ENCODE peak calls at places on chromosomes 5 and 9, in five cellular contexts. V, Q, I, A and F are unnamed samples.

GRCh38 chr9:103798620-103799019 is 295.5 kb upstream of the SMC2 start:
- DNase-seq in Q (no peak), I (no peak), V (no peak), A (peak; percentile 1), F (peak; percentile 2)

GRCh38 chr9:137313326-137313920 is 11.4 kb upstream of the NRARP start:
- DNase-seq in I (no peak), V (no peak), Q (no peak), A (no peak), F (no peak)

GRCh38 chr5:16492398-16493175 is 27.0 kb upstream of the ZNF622 start:
- DNase-seq in I (no peak), Q (no peak), A (peak; percentile 82), V (no peak), F (peak; percentile 84)

GRCh38 chr9:121367651-121368510 is 2.2 kb downstream of the STOM start:
- DNase-seq in Q (no peak), A (peak; percentile 64), V (no peak), I (no peak), F (no peak)

GRCh38 chr5:32312194-32312681 is 501 bp downstream of the MTMR12 start:
- DNase-seq in I (peak; percentile 49), A (peak; percentile 81), V (peak; percentile 47), Q (peak; percentile 66), F (peak; percentile 18)

GRCh38 chr5:110354341-110354740 is 372.1 kb downstream of the TMEM232 start:
- DNase-seq in V (no peak), A (no peak), Q (no peak), I (no peak), F (no peak)

GRCh38 chr5:110639307-110639902 is 87.1 kb downstream of the TMEM232 start:
- DNase-seq in I (no peak), A (no peak), V (no peak), Q (no peak), F (no peak)

GRCh38 chr5:18968966-18969365 is 1019.0 kb downstream of the CDH18 start:
- DNase-seq in V (no peak), A (peak; percentile 74), I (no peak), Q (no peak), F (peak; percentile 83)

GRCh38 chr9:94761506-94761905 is 35.0 kb downstream of the AOPEP start:
- DNase-seq in Q (no peak), V (no peak), I (no peak), A (no peak), F (no peak)

GRCh38 chr5:32272746-32273145 is 40.0 kb downstream of the MTMR12 start:
- DNase-seq in Q (no peak), A (no peak), I (no peak), V (no peak), F (no peak)

GRCh38 chr5:36403601-36404311 is 102.1 kb upstream of the RANBP3L start:
- DNase-seq in A (no peak), V (no peak), I (no peak), Q (no peak), F (no peak)

GRCh38 chr9:114220129-114220541 is 64.8 kb downstream of the COL27A1 start:
- DNase-seq in I (no peak), Q (no peak), A (peak; percentile 83), V (no peak), F (no peak)

GRCh38 chr5:78554595-78554994 is 94.0 kb downstream of the LHFPL2 start:
- DNase-seq in I (no peak), V (no peak), A (no peak), Q (no peak), F (no peak)

GRCh38 chr5:52869391-52869790 is 81.7 kb downstream of the ITGA1 start:
- DNase-seq in I (no peak), V (no peak), Q (no peak), A (no peak), F (peak; percentile 10)

GRCh38 chr5:86665984-86666760 is 48.4 kb downstream of the COX7C start:
- DNase-seq in A (no peak), I (peak; percentile 55), V (no peak), Q (no peak), F (no peak)

GRCh38 chr5:134020188-134020587 is 15.4 kb upstream of the VDAC1 start:
- DNase-seq in Q (no peak), A (no peak), V (no peak), I (no peak), F (peak; percentile 23)

GRCh38 chr5:761206-761771 is 23.2 kb downstream of the ZDHHC11B start:
- DNase-seq in Q (no peak), I (no peak), A (no peak), V (no peak), F (no peak)

GRCh38 chr9:87609002-87609401 is 111.3 kb downstream of the DAPK1 start:
- DNase-seq in Q (no peak), I (no peak), A (no peak), V (no peak), F (no peak)

GRCh38 chr5:39765381-39765780 is 340.6 kb upstream of the DAB2 start:
- DNase-seq in A (peak; percentile 11), I (no peak), V (no peak), Q (no peak), F (no peak)

DNA sequence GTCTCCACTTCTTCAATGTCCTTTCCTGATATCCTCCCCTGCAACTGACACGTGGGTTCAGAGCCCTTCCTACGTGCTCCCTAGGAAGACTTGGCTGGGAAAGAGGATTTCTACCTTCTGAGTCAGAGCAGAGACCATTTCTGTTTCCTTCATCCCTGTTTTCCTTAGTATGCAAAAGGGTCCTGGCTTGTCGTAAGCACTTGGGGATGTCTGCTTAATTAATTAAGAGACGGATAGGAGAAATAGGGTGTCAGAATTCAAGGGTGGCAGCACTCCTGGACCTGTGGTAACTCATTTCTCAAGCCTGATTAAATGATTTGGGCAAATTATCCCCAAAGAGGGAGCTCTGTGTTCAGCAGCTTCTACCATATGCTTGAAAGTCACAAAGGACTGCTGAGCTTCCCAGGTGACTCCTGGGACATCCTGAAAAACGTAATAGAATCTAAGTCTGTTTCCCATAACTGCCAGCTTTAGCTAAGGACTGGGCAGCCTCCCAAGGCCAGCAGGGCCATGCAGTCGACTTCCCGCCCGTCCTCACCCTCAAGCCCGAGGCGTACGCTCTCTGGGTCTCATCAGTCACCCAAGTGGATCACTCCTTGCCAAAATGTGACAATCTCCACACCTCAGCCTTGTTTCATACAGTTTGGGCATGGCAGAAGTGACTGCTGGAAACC is 20.5 kb downstream of the ABCA1 start:
- DNase-seq in A (peak; percentile 67), I (no peak), Q (peak; percentile 27), V (no peak), F (no peak)
- H4K8ac ChIP-seq in A (no peak overlapping the region), I (no peak overlapping the region), Q (no peak overlapping the region), V (no peak overlapping the region), F (no peak overlapping the region)

GRCh38 chr9:6271508-6272228 is 56.1 kb downstream of the IL33 start:
- DNase-seq in Q (no peak), A (no peak), I (no peak), V (no peak), F (no peak)
- H2BK12ac ChIP-seq in Q (no peak overlapping the region), A (no peak overlapping the region), I (no peak overlapping the region), V (no peak overlapping the region), F (no peak overlapping the region)

GRCh38 chr5:92019376-92019990 is 636.4 kb upstream of the ARRDC3 start:
- DNase-seq in V (no peak), Q (no peak), I (no peak), A (no peak), F (no peak)
- H4K8ac ChIP-seq in V (no peak overlapping the region), Q (no peak overlapping the region), I (no peak overlapping the region), A (no peak overlapping the region), F (no peak overlapping the region)

DNA sequence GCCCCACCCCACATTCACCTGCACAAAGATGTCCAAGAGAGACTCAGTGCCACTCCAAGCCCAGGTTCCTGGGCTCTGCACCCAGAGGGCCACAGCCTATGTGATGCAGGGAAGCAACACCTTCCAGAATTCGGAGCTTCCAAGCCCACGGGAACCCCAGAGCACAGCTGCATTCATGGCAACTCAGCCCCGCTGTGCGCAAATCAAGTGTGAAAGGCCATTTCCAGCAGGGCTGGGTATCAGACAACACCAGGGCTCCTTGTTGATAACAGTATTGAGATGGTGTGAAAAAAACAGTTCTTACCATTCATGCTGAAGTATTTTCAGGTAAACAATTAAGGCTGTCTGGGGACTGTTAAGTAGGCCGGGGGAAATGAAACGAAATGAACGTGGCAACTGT is 10.1 kb downstream of the ROR2 start:
- DNase-seq in I (no peak), V (no peak), A (no peak), Q (no peak), F (no peak)
- H2BK12ac ChIP-seq in I (no peak overlapping the region), V (no peak overlapping the region), A (no peak overlapping the region), Q (no peak overlapping the region), F (no peak overlapping the region)

DNA sequence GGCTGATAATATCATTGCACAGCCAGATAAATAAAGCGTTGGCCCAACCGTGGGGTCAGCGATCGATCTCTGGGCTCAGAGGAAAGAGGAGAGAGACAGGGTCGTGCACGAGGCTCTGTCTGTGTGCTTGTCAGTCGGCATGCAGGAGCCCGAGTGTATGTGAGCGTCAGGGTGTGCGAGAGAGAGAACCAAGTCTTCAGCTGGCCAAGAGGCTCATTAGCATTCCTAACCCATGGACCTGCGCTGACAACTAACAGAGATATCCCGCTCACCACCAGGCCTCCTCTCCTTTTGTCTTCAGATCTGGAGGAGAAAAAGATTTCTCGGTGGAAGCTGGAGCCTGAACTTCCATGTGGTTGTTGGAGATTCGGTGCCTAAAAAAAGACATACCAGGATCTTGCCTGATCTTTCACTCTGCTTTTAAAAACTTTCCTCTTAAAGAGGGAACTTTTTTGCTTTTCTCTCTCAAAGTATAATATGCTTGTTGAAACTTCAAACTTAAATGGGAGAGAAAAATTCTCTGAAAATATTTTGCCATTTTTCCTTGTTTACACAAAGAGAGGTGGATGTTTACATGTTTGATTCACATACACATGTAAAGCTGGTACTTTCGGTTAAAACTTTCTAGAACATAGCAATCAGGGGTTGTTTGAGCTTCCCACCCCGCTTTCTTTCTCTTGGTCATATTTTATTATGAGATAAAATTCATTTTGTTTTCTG is 16.6 kb downstream of the NR2F1 start:
- DNase-seq in V (no peak), I (peak; percentile 72), A (peak; percentile 69), Q (no peak), F (no peak)
- H4K8ac ChIP-seq in V (no peak overlapping the region), I (no peak overlapping the region), A (no peak overlapping the region), Q (no peak overlapping the region), F (no peak overlapping the region)

GRCh38 chr9:96087669-96088299 is 212.3 kb downstream of the ERCC6L2 start:
- DNase-seq in I (peak; percentile 44), Q (no peak), V (no peak), A (no peak), F (no peak)
- H2BK12ac ChIP-seq in I (no peak overlapping the region), Q (no peak overlapping the region), V (no peak overlapping the region), A (no peak overlapping the region), F (peak overlapping the region; percentile 34)

GRCh38 chr9:129703667-129704355 is 38.4 kb downstream of the PRRX2 start:
- DNase-seq in Q (no peak), V (no peak), A (no peak), I (no peak), F (no peak)

GRCh38 chr9:129701549-129701948 is 36.1 kb downstream of the PRRX2 start:
- DNase-seq in Q (no peak), A (no peak), I (no peak), V (no peak), F (peak; percentile 42)

GRCh38 chr9:129704797-129705196 is 39.4 kb downstream of the PRRX2 start:
- DNase-seq in A (no peak), Q (no peak), I (no peak), V (no peak), F (no peak)

GRCh38 chr9:129702563-129702962 is 37.1 kb downstream of the PRRX2 start:
- DNase-seq in I (no peak), Q (no peak), A (peak; percentile 91), V (no peak), F (peak; percentile 21)

GRCh38 chr9:129703121-129703520 is 37.7 kb downstream of the PRRX2 start:
- DNase-seq in A (no peak), V (no peak), I (no peak), Q (no peak), F (no peak)
- H4K8ac ChIP-seq in A (no peak overlapping the region), V (no peak overlapping the region), I (no peak overlapping the region), Q (no peak overlapping the region), F (no peak overlapping the region)